ENCODE peak calls at places on chromosomes 4 and X, in nine cellular contexts. S is A549, M is adrenal gland, D is suprapubic skin, O is endothelial cell of umbilical vein, W is lower leg skin, Y is HCT116, L is IMR-90, I is right lobe of liver. E is an unnamed sample.

GRCh38 chr4:109298279-109299010 is 4.0 kb downstream of the COL25A1 start:
- DNase-seq in S (no peak), M (no peak), D (no peak), O (peak), W (no peak), Y (peak), L (no peak), I (no peak), E (no peak)

GRCh38 chr4:31071807-31072486 is 351.8 kb downstream of the PCDH7 start:
- DNase-seq in S (no peak), M (no peak), D (no peak), O (no peak), W (no peak), Y (no peak), L (peak), I (no peak), E (no peak)

GRCh38 chr4:127967141-127967775 is 2.1 kb downstream of the ABHD18 start:
- DNase-seq in S (no peak), M (no peak), D (no peak), O (no peak), W (no peak), Y (no peak), L (peak), I (no peak), E (no peak)

GRCh38 chr4:78155616-78156105 is 98.5 kb downstream of the FRAS1 start:
- DNase-seq in S (no peak), M (no peak), D (no peak), O (no peak), W (no peak), Y (peak), L (no peak), I (no peak), E (no peak)

GRCh38 chrX:103483720-103484119 is 35.6 kb downstream of the RAB40A start:
- DNase-seq in S (no peak), M (no peak), D (no peak), O (no peak), W (no peak), Y (no peak), L (no peak), I (no peak), E (no peak)

GRCh38 chr4:32334759-32335158 is 1614.6 kb downstream of the PCDH7 start:
- DNase-seq in S (no peak), M (no peak), D (no peak), O (no peak), W (no peak), Y (no peak), L (no peak), I (no peak), E (no peak)

GRCh38 chrX:43493751-43494150 is 162.3 kb upstream of the MAOA start:
- DNase-seq in S (no peak), M (no peak), D (no peak), O (no peak), W (no peak), Y (no peak), L (no peak), I (no peak), E (no peak)

GRCh38 chr4:11259837-11260236 is 168.9 kb downstream of the HS3ST1 start:
- DNase-seq in S (no peak), M (no peak), D (no peak), O (no peak), W (no peak), Y (no peak), L (no peak), I (no peak), E (no peak)

GRCh38 chrX:110383414-110383813 is 24.8 kb downstream of the RTL9 start:
- DNase-seq in S (no peak), M (no peak), D (no peak), O (no peak), W (no peak), Y (no peak), L (peak), I (no peak), E (no peak)

GRCh38 chrX:133776072-133776471 is 209.3 kb downstream of the GPC3 start:
- DNase-seq in S (no peak), M (no peak), D (no peak), O (peak), W (no peak), Y (no peak), L (no peak), I (no peak), E (peak)

GRCh38 chr4:6338951-6339817 is 69.5 kb downstream of the WFS1 start:
- DNase-seq in S (no peak), M (no peak), D (no peak), O (no peak), W (no peak), Y (no peak), L (no peak), I (no peak), E (no peak)

GRCh38 chr4:183637461-183637860 is 21.5 kb downstream of the RWDD4 start:
- DNase-seq in S (no peak), M (no peak), D (no peak), O (peak), W (no peak), Y (no peak), L (peak), I (no peak), E (no peak)

GRCh38 chr4:185532327-185532726 is 3.0 kb downstream of the PDLIM3 start:
- DNase-seq in S (no peak), M (no peak), D (no peak), O (no peak), W (no peak), Y (no peak), L (no peak), I (no peak), E (no peak)

GRCh38 chr4:25030283-25031076 is at the start of gene LGI2:
- DNase-seq in S (no peak), M (no peak), D (no peak), O (no peak), W (no peak), Y (no peak), L (no peak), I (peak), E (peak)

GRCh38 chr4:54499308-54500074 is 158.3 kb upstream of the KIT start:
- DNase-seq in S (no peak), M (no peak), D (no peak), O (no peak), W (no peak), Y (no peak), L (peak), I (no peak), E (no peak)

GRCh38 chrX:154349359-154349935 is 25.0 kb downstream of the FLNA start:
- DNase-seq in S (no peak), M (no peak), D (no peak), O (no peak), W (no peak), Y (no peak), L (no peak), I (no peak), E (no peak)

GRCh38 chr4:17138847-17139246 is 240.4 kb upstream of the LDB2 start:
- DNase-seq in S (no peak), M (no peak), D (no peak), O (no peak), W (no peak), Y (no peak), L (peak), I (no peak), E (no peak)

GRCh38 chr4:75289843-75290616 is 224.2 kb downstream of the RCHY1 start:
- DNase-seq in S (no peak), M (no peak), D (no peak), O (no peak), W (no peak), Y (peak), L (no peak), I (no peak), E (peak)

GRCh38 chrX:10617964-10618342 is 2.4 kb downstream of the MID1 start:
- DNase-seq in S (peak), M (no peak), D (no peak), O (peak), W (peak), Y (no peak), L (peak), I (no peak), E (no peak)

GRCh38 chr4:183533698-183534097 is 28.8 kb downstream of the ING2 start:
- DNase-seq in S (no peak), M (no peak), D (no peak), O (no peak), W (no peak), Y (no peak), L (no peak), I (no peak), E (no peak)

GRCh38 chr4:16199132-16199531 is 27.1 kb downstream of the TAPT1 start:
- DNase-seq in S (no peak), M (no peak), D (no peak), O (peak), W (no peak), Y (no peak), L (peak), I (no peak), E (peak)

GRCh38 chr4:78776031-78776728 is at the start of gene BMP2K:
- DNase-seq in S (peak), M (peak), D (peak), O (peak), W (peak), Y (peak), L (peak), I (peak), E (peak)

GRCh38 chr4:128220286-128221235 is 67.1 kb downstream of the PGRMC2 start:
- DNase-seq in S (peak), M (no peak), D (no peak), O (peak), W (no peak), Y (peak), L (peak), I (no peak), E (peak)

GRCh38 chr4:6466756-6467381 is 5.5 kb downstream of the PPP2R2C start:
- DNase-seq in S (no peak), M (peak), D (peak), O (no peak), W (no peak), Y (no peak), L (no peak), I (no peak), E (no peak)

GRCh38 chrX:43750248-43750676 is 94.2 kb downstream of the MAOA start:
- DNase-seq in S (peak), M (peak), D (peak), O (peak), W (peak), Y (peak), L (peak), I (peak), E (peak)

GRCh38 chr4:620851-621261 is 4.5 kb upstream of the PDE6B start:
- DNase-seq in S (no peak), M (no peak), D (peak), O (no peak), W (no peak), Y (no peak), L (no peak), I (no peak), E (no peak)

GRCh38 chrX:77918568-77918967 is 8.1 kb downstream of the ATP7A start:
- DNase-seq in S (no peak), M (no peak), D (no peak), O (no peak), W (no peak), Y (no peak), L (peak), I (no peak), E (no peak)

GRCh38 chrX:39677987-39678840 is 419.5 kb downstream of the BCOR start:
- DNase-seq in S (no peak), M (no peak), D (no peak), O (no peak), W (no peak), Y (no peak), L (no peak), I (no peak), E (no peak)

GRCh38 chr4:76952631-76953587 is 3.4 kb downstream of the SEPTIN11 start:
- DNase-seq in S (no peak), M (no peak), D (no peak), O (no peak), W (no peak), Y (no peak), L (no peak), I (no peak), E (no peak)

GRCh38 chr4:155509619-155510018 is 132.9 kb upstream of the MAP9 start:
- DNase-seq in S (no peak), M (no peak), D (no peak), O (peak), W (no peak), Y (no peak), L (peak), I (no peak), E (no peak)

GRCh38 chr4:139455187-139455586 is 1.3 kb downstream of the RAB33B start:
- DNase-seq in S (no peak), M (no peak), D (no peak), O (peak), W (no peak), Y (no peak), L (no peak), I (no peak), E (no peak)

GRCh38 chr4:1562371-1562770 is 121.7 kb downstream of the FAM53A start:
- DNase-seq in S (no peak), M (no peak), D (no peak), O (no peak), W (no peak), Y (no peak), L (no peak), I (no peak), E (no peak)

GRCh38 chrX:109934434-109934833 is 68.5 kb upstream of the TMEM164 start:
- DNase-seq in S (no peak), M (no peak), D (no peak), O (no peak), W (no peak), Y (no peak), L (peak), I (no peak), E (no peak)

GRCh38 chrX:41352329-41352801 is 18.4 kb downstream of the DDX3X start:
- DNase-seq in S (no peak), M (no peak), D (no peak), O (peak), W (no peak), Y (no peak), L (no peak), I (no peak), E (no peak)

GRCh38 chrX:41351923-41352322 is 18.0 kb downstream of the DDX3X start:
- DNase-seq in S (no peak), M (no peak), D (no peak), O (peak), W (no peak), Y (no peak), L (peak), I (no peak), E (no peak)

GRCh38 chrX:41350150-41350975 is 16.4 kb downstream of the DDX3X start:
- DNase-seq in S (no peak), M (no peak), D (no peak), O (peak), W (no peak), Y (no peak), L (peak), I (no peak), E (peak)

GRCh38 chrX:41348551-41348950 is 14.6 kb downstream of the DDX3X start:
- DNase-seq in S (no peak), M (no peak), D (no peak), O (no peak), W (no peak), Y (no peak), L (no peak), I (no peak), E (no peak)

DNA sequence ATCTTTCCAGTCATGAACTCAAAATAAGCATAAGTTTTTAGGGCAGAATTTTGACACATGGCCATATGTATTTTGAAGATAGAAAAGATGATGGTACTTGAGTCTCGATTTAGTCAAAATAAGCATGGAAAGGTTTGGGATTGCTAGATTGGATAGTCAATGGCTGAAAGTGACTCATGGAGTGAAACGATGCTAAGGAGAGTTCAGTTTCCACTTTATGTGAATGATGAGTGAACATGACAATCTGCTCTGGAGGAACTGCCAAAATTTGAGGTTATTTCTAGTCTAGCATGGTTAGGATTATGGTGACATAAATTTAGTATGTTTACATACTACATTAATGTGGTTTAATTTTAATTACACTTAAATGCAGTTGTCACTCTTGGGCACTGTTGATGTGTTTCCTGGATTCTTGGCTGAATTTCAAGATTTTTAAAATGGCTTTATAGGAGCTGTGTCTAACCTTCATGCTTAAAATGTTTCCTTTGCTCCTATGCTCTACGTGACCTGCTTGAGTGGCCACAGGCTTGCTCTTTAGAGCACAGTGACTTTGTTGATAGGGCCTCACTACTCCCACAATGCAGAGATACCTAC is 17.1 kb downstream of the DDX3X start:
- DNase-seq in S (no peak), M (no peak), D (no peak), O (peak), W (no peak), Y (no peak), L (peak), I (no peak), E (peak)
- TF ChIP-seq POLR2A in S (no peak), M (no peak), D (no peak), O (peak), W (no peak), Y (no peak), L (no peak), I (peak), E (peak)

GRCh38 chrX:129540068-129540653 is at the start of gene OCRL:
- DNase-seq in S (peak), M (peak), D (peak), O (peak), W (peak), Y (peak), L (peak), I (peak), E (peak)
- TF ChIP-seq POLR2A in S (peak), M (peak), D (no peak), O (no peak), W (no peak), Y (no peak), L (no peak), I (no peak), E (peak)

GRCh38 chr4:105236917-105237311 is 90.2 kb downstream of the TET2 start:
- DNase-seq in S (no peak), M (no peak), D (no peak), O (no peak), W (no peak), Y (no peak), L (no peak), I (no peak), E (no peak)

GRCh38 chr4:105232374-105232773 is 85.7 kb downstream of the TET2 start:
- DNase-seq in S (no peak), M (no peak), D (no peak), O (no peak), W (no peak), Y (no peak), L (peak), I (no peak), E (no peak)

GRCh38 chr4:105234582-105234981 is 87.9 kb downstream of the TET2 start:
- DNase-seq in S (no peak), M (no peak), D (no peak), O (no peak), W (no peak), Y (no peak), L (no peak), I (no peak), E (no peak)

GRCh38 chr4:105240037-105240436 is 93.4 kb downstream of the TET2 start:
- DNase-seq in S (no peak), M (no peak), D (no peak), O (no peak), W (no peak), Y (no peak), L (no peak), I (no peak), E (no peak)

GRCh38 chr4:105236202-105236916 is 89.7 kb downstream of the TET2 start:
- DNase-seq in S (no peak), M (no peak), D (no peak), O (no peak), W (no peak), Y (no peak), L (no peak), I (no peak), E (no peak)
- TF ChIP-seq POLR2A in S (no peak), M (no peak), D (no peak), O (no peak), W (no peak), Y (no peak), L (no peak), I (no peak), E (no peak)

GRCh38 chr4:103024996-103025395 is 5.5 kb upstream of the SLC9B1 start:
- DNase-seq in S (no peak), M (no peak), D (no peak), O (no peak), W (no peak), Y (no peak), L (no peak), I (no peak), E (no peak)

GRCh38 chr4:103018391-103019318 is 850 bp downstream of the SLC9B1 start:
- DNase-seq in S (peak), M (peak), D (peak), O (no peak), W (no peak), Y (peak), L (no peak), I (no peak), E (peak)

GRCh38 chr4:103021120-103021519 is 1.6 kb upstream of the SLC9B1 start:
- DNase-seq in S (no peak), M (no peak), D (no peak), O (no peak), W (no peak), Y (no peak), L (no peak), I (no peak), E (no peak)

GRCh38 chr4:103019319-103020124 is at the start of gene SLC9B1:
- DNase-seq in S (peak), M (peak), D (peak), O (peak), W (peak), Y (peak), L (peak), I (peak), E (peak)
- TF ChIP-seq POLR2A in S (peak), M (peak), D (peak), O (peak), W (peak), Y (peak), L (peak), I (peak), E (peak)

E was measured in NB4.